ENCODE peak calls at places on chromosomes 2 and 18, in ten cellular contexts. X is foreskin fibroblast; J is HCT116; H is activated CD4-positive, alpha-beta T cell treated with anti-CD3 and anti-CD28 coated beads for 1 hour; S is ovary; Z is stimulated activated naive CD4-positive, alpha-beta T cell; O is thoracic aorta; P is NCI-H2081; N is astrocyte of the spinal cord; G is HS-5. I is an unnamed sample.

GRCh38 chr2:71690876-71691275 is 237.5 kb downstream of the DYSF start:
- DNase-seq in X (no peak), N (no peak), O (no peak), P (no peak), G (no peak), H (no peak), Z (no peak), S (peak), J (no peak), I (no peak)

GRCh38 chr2:131127076-131127475 is 21.9 kb downstream of the PLEKHB2 start:
- DNase-seq in J (no peak), P (no peak), H (no peak), S (no peak), N (no peak), O (no peak), Z (no peak), X (no peak), G (no peak), I (no peak)

GRCh38 chr18:23178661-23179081 is 43.4 kb downstream of the CABLES1 start:
- DNase-seq in H (no peak), P (no peak), J (no peak), S (no peak), O (no peak), N (no peak), G (no peak), X (no peak), Z (no peak), I (no peak)

GRCh38 chr2:239195318-239195871 is 205.4 kb downstream of the HDAC4 start:
- DNase-seq in P (no peak), X (no peak), H (no peak), S (no peak), N (peak), O (no peak), J (no peak), Z (no peak), G (no peak), I (no peak)

GRCh38 chr2:205872716-205873115 is 190.4 kb downstream of the NRP2 start:
- DNase-seq in J (no peak), S (no peak), N (no peak), G (no peak), P (no peak), X (no peak), H (no peak), O (no peak), Z (no peak), I (no peak)

GRCh38 chr2:29401994-29402393 is 286.8 kb downstream of the CLIP4 start:
- DNase-seq in Z (no peak), N (no peak), H (no peak), G (no peak), J (no peak), S (no peak), X (no peak), O (no peak), P (no peak), I (no peak)

GRCh38 chr2:118490323-118490722 is 357.1 kb downstream of the EN1 start:
- DNase-seq in O (no peak), G (no peak), H (no peak), P (no peak), Z (no peak), X (no peak), S (no peak), N (no peak), J (no peak), I (no peak)

GRCh38 chr2:112615051-112615450 is 30.6 kb downstream of the CHCHD5 start:
- DNase-seq in J (no peak), G (no peak), X (no peak), H (no peak), O (no peak), P (no peak), N (no peak), Z (no peak), S (no peak), I (no peak)

GRCh38 chr18:13137041-13137938 is 81.3 kb upstream of the LDLRAD4 start:
- DNase-seq in G (no peak), J (no peak), X (no peak), O (no peak), H (no peak), P (no peak), N (peak), S (peak), Z (peak), I (peak)

GRCh38 chr2:173054466-173054865 is 21.2 kb upstream of the MAP3K20 start:
- DNase-seq in S (no peak), Z (no peak), X (no peak), N (no peak), P (no peak), H (no peak), J (no peak), O (no peak), G (no peak), I (no peak)

GRCh38 chr18:63292844-63293683 is 26.5 kb downstream of the BCL2 start:
- DNase-seq in G (no peak), N (no peak), S (peak), J (no peak), X (no peak), P (no peak), Z (no peak), O (no peak), H (no peak), I (peak)

GRCh38 chr2:207423886-207424285 is 105.9 kb upstream of the CREB1 start:
- DNase-seq in S (no peak), P (no peak), H (no peak), X (peak), J (no peak), N (peak), Z (no peak), G (peak), O (no peak), I (no peak)

GRCh38 chr2:39142904-39143617 is 22.2 kb upstream of the SOS1 start:
- DNase-seq in X (no peak), N (no peak), S (no peak), J (no peak), P (no peak), Z (no peak), O (no peak), H (no peak), G (no peak), I (no peak)

GRCh38 chr2:16264931-16265540 is 324.7 kb downstream of the MYCN start:
- DNase-seq in J (no peak), G (no peak), Z (no peak), X (no peak), H (no peak), N (no peak), O (no peak), P (no peak), S (no peak), I (no peak)

GRCh38 chr2:38474833-38475566 is 97.9 kb upstream of the ATL2 start:
- DNase-seq in N (no peak), G (no peak), Z (no peak), O (no peak), H (no peak), S (no peak), P (no peak), J (no peak), X (no peak), I (no peak)

GRCh38 chr2:217903859-217904613 is 98.8 kb downstream of the TNS1 start:
- DNase-seq in Z (no peak), H (no peak), X (no peak), O (no peak), S (peak), G (no peak), N (peak), P (peak), J (no peak), I (peak)

GRCh38 chr2:130796280-130796679 is 40.4 kb upstream of the ARHGEF4 start:
- DNase-seq in Z (no peak), N (no peak), H (no peak), X (no peak), J (no peak), O (no peak), S (no peak), G (no peak), P (no peak), I (no peak)

GRCh38 chr18:5824370-5824984 is 70.8 kb downstream of the TMEM200C start:
- DNase-seq in X (no peak), P (no peak), H (no peak), O (no peak), S (no peak), G (no peak), N (no peak), J (no peak), Z (no peak), I (no peak)

GRCh38 chr2:38163006-38163405 is 87.1 kb upstream of the CYP1B1 start:
- DNase-seq in H (no peak), N (no peak), J (no peak), S (no peak), Z (no peak), O (no peak), X (no peak), G (no peak), P (no peak), I (no peak)

GRCh38 chr2:241900251-241901017 is 30.9 kb downstream of the RTP5 start:
- DNase-seq in Z (no peak), J (no peak), P (no peak), G (no peak), S (peak), X (no peak), N (no peak), H (no peak), O (no peak), I (no peak)

GRCh38 chr2:1517786-1518500 is 104.7 kb downstream of the TPO start:
- DNase-seq in O (no peak), G (no peak), J (no peak), Z (no peak), H (no peak), S (no peak), N (no peak), P (no peak), X (no peak), I (no peak)

GRCh38 chr18:48948112-48949050 is 2.4 kb downstream of the SMAD7 start:
- DNase-seq in X (no peak), S (peak), O (no peak), N (peak), P (peak), J (no peak), Z (peak), G (no peak), H (peak), I (peak)

GRCh38 chr2:216015722-216016464 is 2.5 kb upstream of the MREG start:
- DNase-seq in H (no peak), S (no peak), Z (peak), J (no peak), G (no peak), N (no peak), P (peak), X (no peak), O (no peak), I (no peak)

GRCh38 chr18:5879479-5879882 is 15.8 kb downstream of the TMEM200C start:
- DNase-seq in Z (no peak), J (no peak), X (peak), P (no peak), H (no peak), O (no peak), S (no peak), N (peak), G (peak), I (no peak)

GRCh38 chr2:66364495-66364992 is 70.4 kb upstream of the MEIS1 start:
- DNase-seq in X (peak), J (no peak), S (no peak), H (no peak), G (peak), Z (no peak), P (no peak), N (peak), O (no peak), I (no peak)

GRCh38 chr2:157194097-157194688 is 63.3 kb upstream of the GALNT5 start:
- DNase-seq in X (peak), J (peak), Z (no peak), N (peak), O (no peak), G (no peak), P (peak), H (no peak), S (no peak), I (no peak)

GRCh38 chr18:28019425-28020108 is 157.4 kb downstream of the CDH2 start:
- DNase-seq in S (no peak), G (no peak), P (no peak), Z (no peak), H (no peak), J (no peak), N (no peak), O (no peak), X (no peak), I (no peak)

GRCh38 chr2:112709703-112710102 is 11.1 kb upstream of the NT5DC4 start:
- DNase-seq in J (no peak), N (no peak), O (no peak), S (no peak), Z (no peak), X (no peak), P (no peak), H (no peak), G (no peak), I (no peak)

GRCh38 chr2:42879913-42880737 is 87.7 kb upstream of the HAAO start:
- DNase-seq in G (no peak), S (peak), H (no peak), O (no peak), P (no peak), Z (no peak), J (no peak), X (no peak), N (no peak), I (peak)